ENCODE peak calls at places on chromosomes 3 and 15, in five cellular contexts. Y is activated CD4-positive, alpha-beta T cell treated with anti-CD3 and anti-CD28 coated beads, Interleukin-2, amount 10 ng/mL, durations not matched to agents 7 days and 5 days; U is posterior vena cava; H is A172; Z is LHCN-M2. W is an unnamed sample.

GRCh38 chr3:179768080-179768479 is 115.2 kb downstream of the USP13 start:
- DNase-seq in Y (no peak), U (no peak), H (peak), Z (peak), W (peak)

GRCh38 chr3:195441476-195441970 is 1.3 kb downstream of the ACAP2 start:
- DNase-seq in Y (no peak), U (peak), H (no peak), Z (no peak), W (no peak)

GRCh38 chr3:73398084-73398483 is 226.7 kb downstream of the PDZRN3 start:
- DNase-seq in Y (no peak), U (no peak), H (no peak), Z (no peak), W (no peak)

GRCh38 chr3:106119691-106120090 is 250.9 kb upstream of the CBLB start:
- DNase-seq in Y (no peak), U (no peak), H (peak), Z (peak), W (peak)

GRCh38 chr3:53170325-53171108 is 9.5 kb downstream of the PRKCD start:
- DNase-seq in Y (peak), U (no peak), H (no peak), Z (no peak), W (no peak)

GRCh38 chr15:94206463-94207167 is 24.7 kb upstream of the MCTP2 start:
- DNase-seq in Y (peak), U (no peak), H (peak), Z (no peak), W (no peak)

GRCh38 chr15:67059127-67059553 is 6.3 kb upstream of the SMAD3 start:
- DNase-seq in Y (no peak), U (no peak), H (no peak), Z (no peak), W (no peak)

GRCh38 chr3:150091626-150092025 is 120.9 kb upstream of the PFN2 start:
- DNase-seq in Y (no peak), U (no peak), H (no peak), Z (no peak), W (no peak)

GRCh38 chr15:32851619-32852416 is 134.0 kb downstream of the GREM1 start:
- DNase-seq in Y (no peak), U (no peak), H (peak), Z (peak), W (peak)

GRCh38 chr15:75727031-75727531 is 14.4 kb upstream of the CSPG4 start:
- DNase-seq in Y (no peak), U (peak), H (no peak), Z (no peak), W (no peak)

GRCh38 chr3:50150863-50151686 is 4.0 kb upstream of the SEMA3F start:
- DNase-seq in Y (no peak), U (no peak), H (no peak), Z (no peak), W (no peak)

GRCh38 chr15:48963524-48964113 is at the start of gene SHC4:
- DNase-seq in Y (peak), U (peak), H (peak), Z (peak), W (peak)

GRCh38 chr3:59836525-59836924 is 786.7 kb upstream of the CFAP20DC start:
- DNase-seq in Y (no peak), U (no peak), H (no peak), Z (no peak), W (peak)

GRCh38 chr3:25782636-25782937 is 656 bp downstream of the NGLY1 start:
- DNase-seq in Y (no peak), U (no peak), H (no peak), Z (no peak), W (no peak)

GRCh38 chr15:64004582-64004981 is 41.7 kb downstream of the DAPK2 start:
- DNase-seq in Y (no peak), U (no peak), H (peak), Z (peak), W (no peak)

GRCh38 chr15:84910928-84911623 is 26.6 kb downstream of the SLC28A1 start:
- DNase-seq in Y (no peak), U (no peak), H (no peak), Z (no peak), W (no peak)

GRCh38 chr15:76903251-76903681 is 1.9 kb downstream of the SCAPER start:
- DNase-seq in Y (peak), U (no peak), H (peak), Z (peak), W (peak)

GRCh38 chr3:43621406-43621973 is 321 bp downstream of the ANO10 start:
- DNase-seq in Y (no peak), U (peak), H (no peak), Z (no peak), W (no peak)

GRCh38 chr15:63887630-63888029 is 53.9 kb upstream of the HERC1 start:
- DNase-seq in Y (no peak), U (peak), H (no peak), Z (no peak), W (no peak)

GRCh38 chr15:41256577-41257038 is 25.5 kb downstream of the CHP1 start:
- DNase-seq in Y (no peak), U (no peak), H (no peak), Z (no peak), W (no peak)

GRCh38 chr3:95476534-95476933 is 1337.9 kb upstream of the EPHA6 start:
- DNase-seq in Y (no peak), U (no peak), H (no peak), Z (no peak), W (no peak)

GRCh38 chr15:64430000-64430735 is 30.2 kb upstream of the ZNF609 start:
- DNase-seq in Y (peak), U (no peak), H (peak), Z (peak), W (peak)

GRCh38 chr3:138845071-138845685 is 10.4 kb upstream of the PIK3CB start:
- DNase-seq in Y (no peak), U (no peak), H (no peak), Z (no peak), W (no peak)

GRCh38 chr3:186383026-186383993 is 21.3 kb upstream of the DGKG start:
- DNase-seq in Y (no peak), U (no peak), H (no peak), Z (no peak), W (no peak)

GRCh38 chr3:151564261-151564660 is 103.4 kb upstream of the IGSF10 start:
- DNase-seq in Y (no peak), U (no peak), H (no peak), Z (no peak), W (no peak)

GRCh38 chr3:89049119-89049518 is 58.3 kb upstream of the EPHA3 start:
- DNase-seq in Y (no peak), U (no peak), H (no peak), Z (no peak), W (no peak)

GRCh38 chr3:56456117-56456516 is 12.2 kb downstream of the ERC2 start:
- DNase-seq in Y (no peak), U (no peak), H (no peak), Z (no peak), W (no peak)

GRCh38 chr3:134542287-134542686 is 56.4 kb downstream of the CEP63 start:
- DNase-seq in Y (no peak), U (no peak), H (no peak), Z (no peak), W (no peak)

GRCh38 chr15:88904257-88904807 is 8.8 kb downstream of the MFGE8 start:
- DNase-seq in Y (no peak), U (peak), H (no peak), Z (no peak), W (no peak)

GRCh38 chr3:132519914-132520313 is 77.2 kb upstream of the ACKR4 start:
- DNase-seq in Y (no peak), U (no peak), H (no peak), Z (no peak), W (no peak)

GRCh38 chr3:127707777-127708438 is 35.2 kb downstream of the ABTB1 start:
- DNase-seq in Y (no peak), U (peak), H (no peak), Z (no peak), W (no peak)

GRCh38 chr15:75067123-75067854 is 43.9 kb downstream of the PPCDC start:
- DNase-seq in Y (peak), U (no peak), H (peak), Z (peak), W (peak)